ENCODE peak calls at places on chromosomes 4 and X, in nine cellular contexts. S, G, Z, E, V, X, L, R and D are unnamed samples.

GRCh38 chr4:126697748-126698147 is 935.0 kb upstream of the INTU start:
- DNase-seq in S (no peak), G (peak), Z (no peak), E (no peak), V (no peak), X (no peak), L (peak), R (no peak), D (no peak)

GRCh38 chr4:140069068-140069467 is 84.9 kb downstream of the MAML3 start:
- DNase-seq in S (no peak), G (no peak), Z (peak), E (no peak), V (no peak), X (no peak), L (peak), R (no peak), D (no peak)

GRCh38 chr4:81380364-81380853 is 91.3 kb downstream of the RASGEF1B start:
- DNase-seq in S (no peak), G (no peak), Z (no peak), E (no peak), V (no peak), X (no peak), L (no peak), R (no peak), D (no peak)

GRCh38 chrX:15683193-15683592 is 18.6 kb upstream of the CLTRN start:
- DNase-seq in S (no peak), G (no peak), Z (no peak), E (no peak), V (no peak), X (no peak), L (no peak), R (no peak), D (no peak)

GRCh38 chr4:181897935-181898334 is 345.3 kb upstream of the TENM3 start:
- DNase-seq in S (no peak), G (peak), Z (no peak), E (no peak), V (no peak), X (no peak), L (peak), R (no peak), D (no peak)

GRCh38 chrX:55818673-55819375 is 101.3 kb downstream of the RRAGB start:
- DNase-seq in S (peak), G (no peak), Z (no peak), E (no peak), V (no peak), X (no peak), L (no peak), R (no peak), D (no peak)

GRCh38 chrX:106894978-106895452 is 8.1 kb downstream of the RIPPLY1 start:
- DNase-seq in S (no peak), G (no peak), Z (no peak), E (peak), V (peak), X (no peak), L (peak), R (no peak), D (no peak)

GRCh38 chrX:25650216-25650615 is 487.9 kb upstream of the MAGEB18 start:
- DNase-seq in S (no peak), G (no peak), Z (no peak), E (no peak), V (no peak), X (no peak), L (peak), R (no peak), D (no peak)

GRCh38 chrX:44344194-44344593 is 722 bp upstream of the EFHC2 start:
- DNase-seq in S (peak), G (no peak), Z (no peak), E (no peak), V (no peak), X (peak), L (no peak), R (no peak), D (no peak)

GRCh38 chr4:24089831-24090531 is 200.1 kb upstream of the PPARGC1A start:
- DNase-seq in S (no peak), G (no peak), Z (no peak), E (no peak), V (no peak), X (no peak), L (no peak), R (no peak), D (no peak)

GRCh38 chrX:1283093-1283492 is 14.5 kb downstream of the CSF2RA start:
- DNase-seq in S (no peak), G (no peak), Z (no peak), E (no peak), V (no peak), X (no peak), L (no peak), R (no peak), D (no peak)

GRCh38 chr4:17335371-17335770 is 176.5 kb downstream of the QDPR start:
- DNase-seq in S (no peak), G (no peak), Z (no peak), E (no peak), V (no peak), X (no peak), L (no peak), R (no peak), D (no peak)

GRCh38 chrX:78946178-78946896 is 1.1 kb downstream of the P2RY10 start:
- DNase-seq in S (no peak), G (no peak), Z (no peak), E (no peak), V (no peak), X (no peak), L (no peak), R (no peak), D (no peak)

GRCh38 chr4:26812049-26812729 is 48.5 kb upstream of the STIM2 start:
- DNase-seq in S (no peak), G (no peak), Z (no peak), E (no peak), V (no peak), X (no peak), L (no peak), R (no peak), D (no peak)

GRCh38 chrX:77785746-77786548 is at the start of gene ATRX:
- DNase-seq in S (peak), G (peak), Z (peak), E (peak), V (peak), X (peak), L (peak), R (peak), D (peak)

GRCh38 chrX:77793950-77794349 is 7.9 kb upstream of the ATRX start:
- DNase-seq in S (no peak), G (no peak), Z (no peak), E (no peak), V (no peak), X (no peak), L (no peak), R (no peak), D (no peak)

GRCh38 chrX:77785400-77785745 is 643 bp downstream of the ATRX start:
- DNase-seq in S (peak), G (no peak), Z (no peak), E (peak), V (peak), X (no peak), L (peak), R (peak), D (no peak)

DNA sequence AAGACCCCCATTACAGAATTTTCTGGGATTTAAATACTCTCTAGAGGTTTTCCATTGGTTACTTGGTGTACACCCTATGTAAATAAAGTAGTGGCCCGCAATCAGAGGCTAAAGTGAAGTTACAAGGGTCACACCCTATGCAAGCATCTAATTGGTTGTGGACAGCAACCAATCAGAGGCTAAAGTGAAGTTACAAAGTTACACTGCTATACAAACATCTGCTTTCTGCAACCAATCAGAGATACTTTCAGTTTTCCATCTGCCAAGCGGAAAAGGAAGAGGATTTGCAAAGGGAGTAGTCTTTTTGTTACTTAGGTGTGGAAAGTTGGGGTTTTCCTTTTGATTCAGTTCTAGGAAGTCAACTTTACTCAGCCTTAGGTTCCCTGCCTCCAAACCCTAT is 2.0 kb upstream of the ATRX start:
- DNase-seq in S (peak), G (no peak), Z (no peak), E (no peak), V (peak), X (no peak), L (peak), R (no peak), D (no peak)
- H3K4me3 ChIP-seq in S (no peak), G (no peak), Z (peak), E (no peak), V (peak), X (peak), L (no peak), R (no peak), D (no peak)

GRCh38 chrX:153641575-153642312 is 5.3 kb upstream of the DUSP9 start:
- DNase-seq in S (peak), G (no peak), Z (no peak), E (no peak), V (no peak), X (no peak), L (no peak), R (no peak), D (no peak)
- H3K4me3 ChIP-seq in S (peak), G (no peak), Z (peak), E (no peak), V (peak), X (peak), L (no peak), R (peak), D (peak)

DNA sequence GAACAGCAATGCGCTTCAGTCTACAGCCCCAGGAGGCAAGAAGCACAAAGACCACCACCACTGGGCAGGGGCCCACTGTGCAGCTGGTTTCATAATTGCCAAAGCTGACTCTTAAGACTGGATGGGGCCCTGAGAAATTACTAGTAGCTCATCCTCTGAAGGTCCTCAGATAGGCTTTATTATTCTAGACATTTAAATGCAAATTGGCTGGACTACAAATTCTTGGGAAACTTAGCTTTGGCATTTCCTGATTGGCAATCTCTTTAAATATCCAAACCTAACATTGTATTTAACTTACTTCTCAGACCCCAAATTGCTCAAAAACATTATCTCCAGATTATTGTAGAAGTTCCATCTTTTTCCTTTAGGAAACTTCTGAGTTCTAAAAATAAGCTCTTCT is 85.8 kb upstream of the GPR34 start:
- DNase-seq in S (no peak), G (no peak), Z (no peak), E (no peak), V (no peak), X (no peak), L (peak), R (no peak), D (no peak)
- H3K4me3 ChIP-seq in S (peak), G (no peak), Z (no peak), E (no peak), V (no peak), X (no peak), L (no peak), R (no peak), D (no peak)

GRCh38 chr4:42410446-42410845 is 13.2 kb downstream of the SHISA3 start:
- DNase-seq in S (no peak), G (no peak), Z (no peak), E (no peak), V (no peak), X (no peak), L (no peak), R (no peak), D (no peak)

GRCh38 chr4:42411803-42412202 is 14.5 kb downstream of the SHISA3 start:
- DNase-seq in S (no peak), G (no peak), Z (no peak), E (no peak), V (no peak), X (no peak), L (no peak), R (no peak), D (no peak)

GRCh38 chr4:42417491-42417890 is 20.2 kb downstream of the SHISA3 start:
- DNase-seq in S (no peak), G (no peak), Z (no peak), E (no peak), V (no peak), X (no peak), L (peak), R (no peak), D (no peak)

GRCh38 chr4:42416017-42416416 is 18.7 kb downstream of the SHISA3 start:
- DNase-seq in S (peak), G (no peak), Z (no peak), E (no peak), V (no peak), X (no peak), L (no peak), R (no peak), D (no peak)

GRCh38 chr4:42412251-42412650 is 15.0 kb downstream of the SHISA3 start:
- DNase-seq in S (no peak), G (peak), Z (no peak), E (no peak), V (no peak), X (no peak), L (peak), R (no peak), D (no peak)
- H3K4me3 ChIP-seq in S (no peak), G (no peak), Z (no peak), E (no peak), V (no peak), X (no peak), L (peak), R (no peak), D (no peak)

GRCh38 chr4:151324124-151324448 is 1.3 kb downstream of the SH3D19 start:
- DNase-seq in S (no peak), G (no peak), Z (no peak), E (no peak), V (no peak), X (no peak), L (no peak), R (no peak), D (no peak)
- H3K4me3 ChIP-seq in S (peak), G (peak), Z (peak), E (no peak), V (peak), X (peak), L (peak), R (peak), D (peak)

GRCh38 chrX:140712413-140713173 is 3.0 kb downstream of the LINC00632 start:
- DNase-seq in S (peak), G (no peak), Z (peak), E (peak), V (peak), X (peak), L (no peak), R (no peak), D (no peak)
- H3K4me3 ChIP-seq in S (no peak), G (no peak), Z (peak), E (no peak), V (peak), X (peak), L (no peak), R (no peak), D (no peak)

DNA sequence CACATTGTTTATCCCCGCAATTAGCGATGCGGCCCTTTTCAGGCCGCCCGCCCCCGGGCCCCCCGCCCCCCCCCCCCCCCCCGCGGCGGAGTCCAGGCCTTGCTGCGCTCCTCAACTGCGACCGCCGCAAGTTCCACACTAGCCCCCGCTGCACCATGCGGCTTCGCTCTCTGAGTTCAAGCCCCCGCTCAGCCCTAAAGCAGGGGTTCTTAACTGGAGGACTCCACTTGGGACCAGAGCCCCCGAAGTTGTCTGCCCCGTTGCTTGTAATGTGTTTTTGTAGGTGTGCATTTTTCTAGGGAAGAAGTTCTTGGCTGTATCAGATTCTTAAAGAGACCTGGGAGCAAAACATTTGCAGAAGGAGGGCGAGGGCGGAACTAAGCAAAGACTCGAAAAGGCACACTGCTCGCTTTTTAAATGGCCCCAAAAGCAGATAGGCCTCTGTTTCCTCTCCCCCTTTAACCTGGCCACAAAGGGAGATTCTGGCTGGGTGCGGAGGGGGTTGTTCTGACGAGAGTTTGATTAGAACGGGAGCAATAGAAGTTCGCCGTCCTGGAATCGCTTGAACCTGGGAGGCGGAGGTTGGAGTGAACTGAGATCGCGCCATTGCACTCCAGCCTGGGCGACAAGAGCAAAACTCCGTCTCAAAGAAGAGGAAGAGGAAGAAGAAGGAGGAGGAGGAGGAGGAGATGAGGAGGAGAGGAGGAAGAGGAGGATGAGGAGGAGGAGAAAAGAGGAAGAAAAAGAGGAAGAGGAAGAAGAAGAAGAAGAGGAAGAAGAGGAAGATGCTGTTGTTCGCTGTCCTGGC is 2.3 kb upstream of the MSX1 start:
- DNase-seq in S (no peak), G (no peak), Z (no peak), E (no peak), V (no peak), X (no peak), L (no peak), R (no peak), D (no peak)
- H3K4me3 ChIP-seq in S (no peak), G (no peak), Z (peak), E (no peak), V (peak), X (peak), L (no peak), R (peak), D (no peak)

DNA sequence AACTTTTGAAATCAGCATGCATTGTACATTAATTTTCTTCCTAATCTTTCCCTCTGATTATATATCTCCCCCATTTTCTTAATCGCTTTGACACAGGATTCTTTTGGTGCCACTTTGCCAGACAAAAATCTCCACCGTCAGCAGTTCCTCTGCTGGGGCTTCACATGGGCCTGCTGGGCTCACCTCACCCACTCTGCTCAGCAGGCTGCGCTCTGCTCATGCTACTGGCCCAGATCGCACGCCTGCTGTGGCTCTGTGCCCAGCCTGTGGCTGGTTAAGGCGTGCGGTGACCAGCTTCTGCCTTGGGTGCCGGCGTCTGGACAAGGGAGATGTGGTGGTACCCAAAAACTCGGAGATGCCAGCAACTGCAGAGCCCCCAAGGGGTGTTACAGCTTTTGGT is 31.1 kb downstream of the UCHL1 start:
- DNase-seq in S (no peak), G (no peak), Z (no peak), E (no peak), V (no peak), X (no peak), L (no peak), R (no peak), D (no peak)
- H3K4me3 ChIP-seq in S (no peak), G (no peak), Z (no peak), E (no peak), V (no peak), X (no peak), L (no peak), R (no peak), D (no peak)